ENCODE peak calls at places on chromosome 15, in four cellular contexts. Q, Y, M and A are unnamed samples.

GRCh38 chr15:71758716-71759115 is 51.6 kb upstream of the NR2E3 start:
- DNase-seq in Q (no peak), Y (no peak), M (no peak), A (no peak)

GRCh38 chr15:75347222-75348033 is 589 bp downstream of the NEIL1 start:
- DNase-seq in Q (no peak), Y (peak), M (peak), A (no peak)

GRCh38 chr15:97566957-97567356 is 393.5 kb upstream of the ARRDC4 start:
- DNase-seq in Q (no peak), Y (no peak), M (no peak), A (no peak)

GRCh38 chr15:76185716-76186115 is 125.6 kb downstream of the ETFA start:
- DNase-seq in Q (no peak), Y (no peak), M (peak), A (peak)

GRCh38 chr15:66966256-66966655 is 99.1 kb upstream of the SMAD3 start:
- DNase-seq in Q (no peak), Y (no peak), M (no peak), A (no peak)

GRCh38 chr15:66633346-66633745 is 67.5 kb upstream of the LCTL start:
- DNase-seq in Q (no peak), Y (no peak), M (no peak), A (no peak)

GRCh38 chr15:66411190-66411589 is 24.5 kb downstream of the MAP2K1 start:
- DNase-seq in Q (no peak), Y (no peak), M (peak), A (no peak)

GRCh38 chr15:34436126-34436955 is 1.3 kb downstream of the GOLGA8A start:
- DNase-seq in Q (no peak), Y (no peak), M (no peak), A (no peak)

GRCh38 chr15:34018021-34018645 is 20.9 kb downstream of the AVEN start:
- DNase-seq in Q (no peak), Y (no peak), M (no peak), A (no peak)

GRCh38 chr15:64893481-64894394 is 18.0 kb upstream of the ANKDD1A start:
- DNase-seq in Q (peak), Y (peak), M (no peak), A (peak)

GRCh38 chr15:96322401-96323249 is 7.9 kb upstream of the NR2F2 start:
- DNase-seq in Q (no peak), Y (no peak), M (peak), A (no peak)

GRCh38 chr15:70538278-70538677 is 225.1 kb downstream of the UACA start:
- DNase-seq in Q (no peak), Y (no peak), M (peak), A (peak)

GRCh38 chr15:64137226-64137833 is 14.2 kb upstream of the SNX22 start:
- DNase-seq in Q (no peak), Y (no peak), M (no peak), A (no peak)

GRCh38 chr15:45351229-45351628 is 27.1 kb downstream of the GATM start:
- DNase-seq in Q (no peak), Y (no peak), M (no peak), A (no peak)

GRCh38 chr15:99586121-99586520 is 20.3 kb downstream of the MEF2A start:
- DNase-seq in Q (no peak), Y (no peak), M (no peak), A (no peak)

GRCh38 chr15:38530113-38530512 is 34.5 kb downstream of the RASGRP1 start:
- DNase-seq in Q (no peak), Y (no peak), M (no peak), A (no peak)

GRCh38 chr15:98501632-98502031 is 146.7 kb upstream of the IGF1R start:
- DNase-seq in Q (no peak), Y (no peak), M (no peak), A (no peak)

GRCh38 chr15:73029003-73029527 is 23.2 kb upstream of the NEO1 start:
- DNase-seq in Q (no peak), Y (no peak), M (no peak), A (no peak)

GRCh38 chr15:100783760-100784492 is 95.7 kb upstream of the ALDH1A3 start:
- DNase-seq in Q (no peak), Y (peak), M (no peak), A (no peak)

GRCh38 chr15:67855842-67856241 is 16.0 kb upstream of the RNU6-1 start:
- DNase-seq in Q (no peak), Y (no peak), M (no peak), A (no peak)

GRCh38 chr15:58459562-58459961 is 27.8 kb downstream of the LIPC start:
- DNase-seq in Q (no peak), Y (no peak), M (no peak), A (no peak)

GRCh38 chr15:38085931-38086562 is 151.6 kb downstream of the TMCO5A start:
- DNase-seq in Q (no peak), Y (no peak), M (no peak), A (no peak)

GRCh38 chr15:81161215-81161673 is 27.2 kb downstream of the CFAP161 start:
- DNase-seq in Q (no peak), Y (no peak), M (no peak), A (no peak)

GRCh38 chr15:66785637-66786036 is 83.6 kb downstream of the SMAD6 start:
- DNase-seq in Q (no peak), Y (no peak), M (peak), A (no peak)